ENCODE peak calls at places on chromosome 1, in nine cellular contexts. V, A, Y, Z, N, U, F, Q and G are unnamed samples.

GRCh38 chr1:198088360-198089071 is 68.3 kb upstream of the NEK7 start:
- DNase-seq in N (peak), A (no peak), Y (no peak), Q (peak), U (peak), V (no peak), Z (no peak), F (no peak), G (peak)

GRCh38 chr1:243325305-243325890 is 69.6 kb downstream of the SDCCAG8 start:
- DNase-seq in F (no peak), Z (no peak), A (no peak), Y (no peak), Q (peak), N (peak), V (no peak), U (peak), G (peak)

GRCh38 chr1:51728611-51729155 is 111.8 kb downstream of the OSBPL9 start:
- DNase-seq in Z (no peak), U (peak), V (no peak), Y (no peak), Q (no peak), N (no peak), F (no peak), A (no peak), G (no peak)

GRCh38 chr1:59967780-59968179 is 41.2 kb upstream of the CYP2J2 start:
- DNase-seq in U (no peak), Y (no peak), F (no peak), Z (no peak), V (no peak), Q (no peak), N (no peak), A (no peak), G (no peak)

GRCh38 chr1:156464335-156464734 is 36.2 kb downstream of the MEF2D start:
- DNase-seq in Y (peak), U (no peak), F (no peak), A (no peak), V (peak), N (no peak), Z (no peak), Q (no peak), G (no peak)

GRCh38 chr1:159009704-159010361 is at the start of gene IFI16:
- DNase-seq in Z (peak), A (peak), F (no peak), U (no peak), Y (no peak), N (peak), V (peak), Q (peak), G (no peak)

GRCh38 chr1:109634292-109634691 is 14.7 kb downstream of the AMPD2 start:
- DNase-seq in N (no peak), Q (no peak), Y (no peak), A (no peak), V (no peak), Z (no peak), U (no peak), F (no peak), G (peak)

GRCh38 chr1:205348559-205349477 is 7.9 kb downstream of the KLHDC8A start:
- DNase-seq in U (no peak), V (no peak), N (no peak), Y (no peak), Z (no peak), Q (no peak), A (no peak), F (no peak), G (no peak)

GRCh38 chr1:1987142-1987510 is 16.5 kb downstream of the CFAP74 start:
- DNase-seq in V (no peak), Q (no peak), Z (no peak), U (no peak), Y (no peak), A (no peak), F (no peak), N (no peak), G (no peak)

GRCh38 chr1:17984510-17985085 is 123.0 kb upstream of the IGSF21 start:
- DNase-seq in Y (no peak), V (no peak), F (no peak), Q (no peak), N (peak), A (peak), U (peak), Z (no peak), G (peak)

GRCh38 chr1:203934027-203934426 is 72.6 kb downstream of the SNRPE start:
- DNase-seq in Z (no peak), Y (no peak), F (no peak), N (no peak), V (no peak), A (no peak), U (no peak), Q (no peak), G (no peak)

GRCh38 chr1:15246960-15247614 is at the start of gene FHAD1:
- DNase-seq in Y (peak), U (peak), Z (peak), A (peak), F (peak), V (peak), N (peak), Q (peak), G (no peak)

GRCh38 chr1:95021794-95022193 is 51.0 kb downstream of the ALG14 start:
- DNase-seq in Y (no peak), U (no peak), F (no peak), V (no peak), A (no peak), Z (no peak), Q (no peak), N (peak), G (no peak)

GRCh38 chr1:214416417-214417212 is 134.8 kb downstream of the PTPN14 start:
- DNase-seq in V (no peak), Q (peak), Z (no peak), U (no peak), Y (no peak), N (peak), F (no peak), A (no peak), G (no peak)

GRCh38 chr1:207240325-207241095 is 81.0 kb upstream of the CD55 start:
- DNase-seq in V (no peak), Y (no peak), Q (peak), F (no peak), Z (no peak), A (no peak), N (no peak), U (no peak), G (no peak)

GRCh38 chr1:183517401-183517800 is 45.1 kb downstream of the SMG7 start:
- DNase-seq in V (no peak), U (no peak), A (no peak), Y (no peak), F (no peak), Q (no peak), Z (no peak), N (no peak), G (no peak)